ENCODE peak calls at places on chromosomes 6 and 20, in five cellular contexts. B is AG09309; Q is caudate nucleus; R is naive B cell; K is activated T-cell treated with anti-CD3 and anti-CD28 coated beads, Interleukin-2, amount 50 U/mL, for 1 hour. U is an unnamed sample.

GRCh38 chr6:30766461-30767157 is 22.3 kb upstream of the IER3 start:
- DNase-seq in B (no peak), Q (no peak), R (no peak), K (no peak), U (peak)

GRCh38 chr6:85129881-85130280 is 320.0 kb upstream of the NT5E start:
- DNase-seq in B (peak), Q (no peak), R (no peak), K (no peak), U (no peak)

GRCh38 chr20:61979090-61979489 is 86.6 kb downstream of the TAF4 start:
- DNase-seq in B (no peak), Q (no peak), R (no peak), K (no peak), U (no peak)

GRCh38 chr6:69164564-69165252 is 529.6 kb downstream of the ADGRB3 start:
- DNase-seq in B (no peak), Q (no peak), R (no peak), K (no peak), U (no peak)

GRCh38 chr6:167575201-167575696 is 250.4 kb downstream of the TTLL2 start:
- DNase-seq in B (no peak), Q (no peak), R (no peak), K (no peak), U (no peak)

GRCh38 chr20:63741354-63741675 is 1.7 kb downstream of the SLC2A4RG start:
- DNase-seq in B (no peak), Q (no peak), R (no peak), K (no peak), U (no peak)

GRCh38 chr6:52734072-52734471 is 29.2 kb downstream of the GSTA2 start:
- DNase-seq in B (no peak), Q (no peak), R (no peak), K (no peak), U (no peak)

GRCh38 chr20:56826971-56827645 is 198.0 kb downstream of the TFAP2C start:
- DNase-seq in B (peak), Q (no peak), R (no peak), K (no peak), U (no peak)

GRCh38 chr6:3825331-3825831 is 23.8 kb upstream of the FAM50B start:
- DNase-seq in B (no peak), Q (peak), R (no peak), K (no peak), U (peak)

GRCh38 chr20:57621426-57622200 is 1.4 kb upstream of the ZBP1 start:
- DNase-seq in B (no peak), Q (no peak), R (no peak), K (no peak), U (no peak)

GRCh38 chr6:84766118-84766683 is 1.8 kb upstream of the TBX18 start:
- DNase-seq in B (no peak), Q (no peak), R (no peak), K (no peak), U (no peak)

GRCh38 chr6:109055771-109056235 is 38.8 kb downstream of the SESN1 start:
- DNase-seq in B (peak), Q (no peak), R (no peak), K (no peak), U (no peak)

GRCh38 chr6:41728073-41728936 is 7.1 kb downstream of the TFEB start:
- DNase-seq in B (no peak), Q (no peak), R (peak), K (no peak), U (peak)

GRCh38 chr6:6897140-6897539 is 210.6 kb upstream of the RREB1 start:
- DNase-seq in B (no peak), Q (no peak), R (no peak), K (no peak), U (no peak)

GRCh38 chr6:169216830-169217229 is 36.8 kb downstream of the THBS2 start:
- DNase-seq in B (no peak), Q (no peak), R (no peak), K (no peak), U (no peak)

GRCh38 chr6:106631356-106631755 is 2.0 kb downstream of the QRSL1 start:
- DNase-seq in B (no peak), Q (no peak), R (no peak), K (no peak), U (no peak)

GRCh38 chr20:13022401-13023170 is 13.8 kb downstream of the SPTLC3 start:
- DNase-seq in B (peak), Q (peak), R (no peak), K (no peak), U (no peak)

GRCh38 chr20:444117-444516 is 18.2 kb downstream of the TBC1D20 start:
- DNase-seq in B (no peak), Q (no peak), R (no peak), K (no peak), U (peak)

GRCh38 chr20:36318166-36318565 is 12.0 kb downstream of the DLGAP4 start:
- DNase-seq in B (no peak), Q (no peak), R (no peak), K (no peak), U (no peak)

GRCh38 chr6:109236140-109237081 is 141.1 kb downstream of the CEP57L1 start:
- DNase-seq in B (no peak), Q (no peak), R (peak), K (peak), U (peak)

GRCh38 chr6:53795702-53796450 is 1.1 kb downstream of the LRRC1 start:
- DNase-seq in B (no peak), Q (peak), R (peak), K (peak), U (peak)

GRCh38 chr20:6162239-6162638 is 39.4 kb upstream of the FERMT1 start:
- DNase-seq in B (no peak), Q (no peak), R (no peak), K (no peak), U (peak)

GRCh38 chr20:20955837-20956236 is 150.3 kb downstream of the LINC00237 start:
- DNase-seq in B (no peak), Q (no peak), R (no peak), K (no peak), U (no peak)

GRCh38 chr6:85250586-85251216 is 199.2 kb upstream of the NT5E start:
- DNase-seq in B (no peak), Q (no peak), R (no peak), K (no peak), U (no peak)

GRCh38 chr6:3383525-3383924 is 73.3 kb downstream of the SLC22A23 start:
- DNase-seq in B (no peak), Q (no peak), R (no peak), K (no peak), U (no peak)

GRCh38 chr20:36532822-36533221 is 8.5 kb upstream of the MYL9 start:
- DNase-seq in B (no peak), Q (no peak), R (no peak), K (no peak), U (no peak)

GRCh38 chr20:10984294-10984693 is 310.5 kb upstream of the JAG1 start:
- DNase-seq in B (no peak), Q (no peak), R (no peak), K (no peak), U (no peak)

U was measured in cerebellar cortex.